ENCODE peak calls at places on chromosomes 6 and 20, in seven cellular contexts. One of them, this sample, is unnamed.
A peak's percentile ranks its signal among the peaks of the same experiment; 100 is the strongest.

GRCh38 chr6:142844065-142844755 is 100.8 kb downstream of the HIVEP2 start:
- DNase-seq in DMS153: no peak
- DNase-seq in Jurkat, Clone E6-1: no peak
- DNase-seq in T follicular helper cell: no peak
- DNase-seq in NB4: no peak
- DNase-seq in stimulated activated CD4-positive, alpha-beta T cell treated with anti-CD3 and anti-CD28 coated beads, TNF-alpha, amount 100 ng/mL, for 1 hour: no peak
- DNase-seq in stimulated activated effector memory CD8-positive, alpha-beta T cell treated with anti-CD3 and anti-CD28 coated beads, Interleukin-12 subunit alpha, Interleukin-12 subunit beta, amount 100 ng/mL, for 72 hours: no peak
- DNase-seq in this sample: no peak

GRCh38 chr20:42082611-42083010 is 464.4 kb upstream of the CHD6 start:
- DNase-seq in DMS153: no peak
- DNase-seq in Jurkat, Clone E6-1: no peak
- DNase-seq in T follicular helper cell: no peak
- DNase-seq in NB4: no peak
- DNase-seq in stimulated activated CD4-positive, alpha-beta T cell treated with anti-CD3 and anti-CD28 coated beads, TNF-alpha, amount 100 ng/mL, for 1 hour: no peak
- DNase-seq in stimulated activated effector memory CD8-positive, alpha-beta T cell treated with anti-CD3 and anti-CD28 coated beads, Interleukin-12 subunit alpha, Interleukin-12 subunit beta, amount 100 ng/mL, for 72 hours: no peak
- DNase-seq in this sample: no peak

GRCh38 chr6:91043751-91044150 is 456.9 kb upstream of the MAP3K7 start:
- DNase-seq in DMS153: no peak
- DNase-seq in Jurkat, Clone E6-1: no peak
- DNase-seq in T follicular helper cell: no peak
- DNase-seq in NB4: no peak
- DNase-seq in stimulated activated CD4-positive, alpha-beta T cell treated with anti-CD3 and anti-CD28 coated beads, TNF-alpha, amount 100 ng/mL, for 1 hour: no peak
- DNase-seq in stimulated activated effector memory CD8-positive, alpha-beta T cell treated with anti-CD3 and anti-CD28 coated beads, Interleukin-12 subunit alpha, Interleukin-12 subunit beta, amount 100 ng/mL, for 72 hours: no peak
- DNase-seq in this sample: no peak

GRCh38 chr6:89749918-89750317 is 69.7 kb downstream of the MDN1 start:
- DNase-seq in DMS153: no peak
- DNase-seq in Jurkat, Clone E6-1: no peak
- DNase-seq in T follicular helper cell: no peak
- DNase-seq in NB4: no peak
- DNase-seq in stimulated activated CD4-positive, alpha-beta T cell treated with anti-CD3 and anti-CD28 coated beads, TNF-alpha, amount 100 ng/mL, for 1 hour: no peak
- DNase-seq in stimulated activated effector memory CD8-positive, alpha-beta T cell treated with anti-CD3 and anti-CD28 coated beads, Interleukin-12 subunit alpha, Interleukin-12 subunit beta, amount 100 ng/mL, for 72 hours: no peak
- DNase-seq in this sample: no peak

GRCh38 chr6:89146748-89147715 is 1.2 kb downstream of the PM20D2 start:
- DNase-seq in DMS153: peak; percentile 20
- DNase-seq in Jurkat, Clone E6-1: peak; percentile 24
- DNase-seq in T follicular helper cell: no peak
- DNase-seq in NB4: peak; percentile 64
- DNase-seq in stimulated activated CD4-positive, alpha-beta T cell treated with anti-CD3 and anti-CD28 coated beads, TNF-alpha, amount 100 ng/mL, for 1 hour: no peak
- DNase-seq in stimulated activated effector memory CD8-positive, alpha-beta T cell treated with anti-CD3 and anti-CD28 coated beads, Interleukin-12 subunit alpha, Interleukin-12 subunit beta, amount 100 ng/mL, for 72 hours: peak; percentile 20
- DNase-seq in this sample: no peak

GRCh38 chr6:108133594-108134179 is 32.1 kb upstream of the NR2E1 start:
- DNase-seq in DMS153: peak; percentile 59
- DNase-seq in Jurkat, Clone E6-1: no peak
- DNase-seq in T follicular helper cell: no peak
- DNase-seq in NB4: peak; percentile 73
- DNase-seq in stimulated activated CD4-positive, alpha-beta T cell treated with anti-CD3 and anti-CD28 coated beads, TNF-alpha, amount 100 ng/mL, for 1 hour: no peak
- DNase-seq in stimulated activated effector memory CD8-positive, alpha-beta T cell treated with anti-CD3 and anti-CD28 coated beads, Interleukin-12 subunit alpha, Interleukin-12 subunit beta, amount 100 ng/mL, for 72 hours: peak; percentile 51
- DNase-seq in this sample: peak; percentile 42

GRCh38 chr6:168107191-168107940 is 28.4 kb upstream of the FRMD1 start:
- DNase-seq in DMS153: no peak
- DNase-seq in Jurkat, Clone E6-1: no peak
- DNase-seq in T follicular helper cell: no peak
- DNase-seq in NB4: no peak
- DNase-seq in stimulated activated CD4-positive, alpha-beta T cell treated with anti-CD3 and anti-CD28 coated beads, TNF-alpha, amount 100 ng/mL, for 1 hour: no peak
- DNase-seq in stimulated activated effector memory CD8-positive, alpha-beta T cell treated with anti-CD3 and anti-CD28 coated beads, Interleukin-12 subunit alpha, Interleukin-12 subunit beta, amount 100 ng/mL, for 72 hours: no peak
- DNase-seq in this sample: no peak

GRCh38 chr20:62177307-62177706 is 5.5 kb upstream of the MTG2 start:
- DNase-seq in DMS153: no peak
- DNase-seq in Jurkat, Clone E6-1: no peak
- DNase-seq in T follicular helper cell: no peak
- DNase-seq in NB4: no peak
- DNase-seq in stimulated activated CD4-positive, alpha-beta T cell treated with anti-CD3 and anti-CD28 coated beads, TNF-alpha, amount 100 ng/mL, for 1 hour: no peak
- DNase-seq in stimulated activated effector memory CD8-positive, alpha-beta T cell treated with anti-CD3 and anti-CD28 coated beads, Interleukin-12 subunit alpha, Interleukin-12 subunit beta, amount 100 ng/mL, for 72 hours: no peak
- DNase-seq in this sample: no peak

GRCh38 chr20:25622049-25622448 is 1.8 kb downstream of the NANP start:
- DNase-seq in DMS153: no peak
- DNase-seq in Jurkat, Clone E6-1: no peak
- DNase-seq in T follicular helper cell: no peak
- DNase-seq in NB4: no peak
- DNase-seq in stimulated activated CD4-positive, alpha-beta T cell treated with anti-CD3 and anti-CD28 coated beads, TNF-alpha, amount 100 ng/mL, for 1 hour: no peak
- DNase-seq in stimulated activated effector memory CD8-positive, alpha-beta T cell treated with anti-CD3 and anti-CD28 coated beads, Interleukin-12 subunit alpha, Interleukin-12 subunit beta, amount 100 ng/mL, for 72 hours: no peak
- DNase-seq in this sample: no peak

GRCh38 chr20:9235518-9235917 is 166.6 kb downstream of the PLCB4 start:
- DNase-seq in DMS153: no peak
- DNase-seq in Jurkat, Clone E6-1: no peak
- DNase-seq in T follicular helper cell: no peak
- DNase-seq in NB4: no peak
- DNase-seq in stimulated activated CD4-positive, alpha-beta T cell treated with anti-CD3 and anti-CD28 coated beads, TNF-alpha, amount 100 ng/mL, for 1 hour: no peak
- DNase-seq in stimulated activated effector memory CD8-positive, alpha-beta T cell treated with anti-CD3 and anti-CD28 coated beads, Interleukin-12 subunit alpha, Interleukin-12 subunit beta, amount 100 ng/mL, for 72 hours: no peak
- DNase-seq in this sample: no peak

GRCh38 chr6:135568366-135568765 is 70.8 kb upstream of the AHI1 start:
- DNase-seq in DMS153: no peak
- DNase-seq in Jurkat, Clone E6-1: peak; percentile 28
- DNase-seq in T follicular helper cell: no peak
- DNase-seq in NB4: no peak
- DNase-seq in stimulated activated CD4-positive, alpha-beta T cell treated with anti-CD3 and anti-CD28 coated beads, TNF-alpha, amount 100 ng/mL, for 1 hour: no peak
- DNase-seq in stimulated activated effector memory CD8-positive, alpha-beta T cell treated with anti-CD3 and anti-CD28 coated beads, Interleukin-12 subunit alpha, Interleukin-12 subunit beta, amount 100 ng/mL, for 72 hours: no peak
- DNase-seq in this sample: no peak

GRCh38 chr20:22554391-22554790 is 30.0 kb downstream of the FOXA2 start:
- DNase-seq in DMS153: no peak
- DNase-seq in Jurkat, Clone E6-1: no peak
- DNase-seq in T follicular helper cell: no peak
- DNase-seq in NB4: no peak
- DNase-seq in stimulated activated CD4-positive, alpha-beta T cell treated with anti-CD3 and anti-CD28 coated beads, TNF-alpha, amount 100 ng/mL, for 1 hour: no peak
- DNase-seq in stimulated activated effector memory CD8-positive, alpha-beta T cell treated with anti-CD3 and anti-CD28 coated beads, Interleukin-12 subunit alpha, Interleukin-12 subunit beta, amount 100 ng/mL, for 72 hours: no peak
- DNase-seq in this sample: no peak

GRCh38 chr6:169789944-169790927 is 38.8 kb downstream of the ERMARD start:
- DNase-seq in DMS153: peak; percentile 68
- DNase-seq in Jurkat, Clone E6-1: no peak
- DNase-seq in T follicular helper cell: peak; percentile 53
- DNase-seq in NB4: peak; percentile 76
- DNase-seq in stimulated activated CD4-positive, alpha-beta T cell treated with anti-CD3 and anti-CD28 coated beads, TNF-alpha, amount 100 ng/mL, for 1 hour: peak; percentile 39
- DNase-seq in stimulated activated effector memory CD8-positive, alpha-beta T cell treated with anti-CD3 and anti-CD28 coated beads, Interleukin-12 subunit alpha, Interleukin-12 subunit beta, amount 100 ng/mL, for 72 hours: peak; percentile 85
- DNase-seq in this sample: peak; percentile 65

GRCh38 chr6:51283723-51284122 is 465.1 kb downstream of the TFAP2B start:
- DNase-seq in DMS153: no peak
- DNase-seq in Jurkat, Clone E6-1: no peak
- DNase-seq in T follicular helper cell: no peak
- DNase-seq in NB4: peak; percentile 4
- DNase-seq in stimulated activated CD4-positive, alpha-beta T cell treated with anti-CD3 and anti-CD28 coated beads, TNF-alpha, amount 100 ng/mL, for 1 hour: no peak
- DNase-seq in stimulated activated effector memory CD8-positive, alpha-beta T cell treated with anti-CD3 and anti-CD28 coated beads, Interleukin-12 subunit alpha, Interleukin-12 subunit beta, amount 100 ng/mL, for 72 hours: no peak
- DNase-seq in this sample: no peak

GRCh38 chr20:25148181-25148981 is 47.1 kb upstream of the ENTPD6 start:
- DNase-seq in DMS153: no peak
- DNase-seq in Jurkat, Clone E6-1: no peak
- DNase-seq in T follicular helper cell: peak; percentile 56
- DNase-seq in NB4: no peak
- DNase-seq in stimulated activated CD4-positive, alpha-beta T cell treated with anti-CD3 and anti-CD28 coated beads, TNF-alpha, amount 100 ng/mL, for 1 hour: peak; percentile 29
- DNase-seq in stimulated activated effector memory CD8-positive, alpha-beta T cell treated with anti-CD3 and anti-CD28 coated beads, Interleukin-12 subunit alpha, Interleukin-12 subunit beta, amount 100 ng/mL, for 72 hours: no peak
- DNase-seq in this sample: peak; percentile 22

GRCh38 chr6:137147195-137147594 is 26.2 kb downstream of the IL22RA2 start:
- DNase-seq in DMS153: no peak
- DNase-seq in Jurkat, Clone E6-1: no peak
- DNase-seq in T follicular helper cell: no peak
- DNase-seq in NB4: no peak
- DNase-seq in stimulated activated CD4-positive, alpha-beta T cell treated with anti-CD3 and anti-CD28 coated beads, TNF-alpha, amount 100 ng/mL, for 1 hour: no peak
- DNase-seq in stimulated activated effector memory CD8-positive, alpha-beta T cell treated with anti-CD3 and anti-CD28 coated beads, Interleukin-12 subunit alpha, Interleukin-12 subunit beta, amount 100 ng/mL, for 72 hours: no peak
- DNase-seq in this sample: no peak

GRCh38 chr6:27297857-27298730 is 14.0 kb downstream of the POM121L2 start:
- DNase-seq in DMS153: no peak
- DNase-seq in Jurkat, Clone E6-1: no peak
- DNase-seq in T follicular helper cell: no peak
- DNase-seq in NB4: peak; percentile 58
- DNase-seq in stimulated activated CD4-positive, alpha-beta T cell treated with anti-CD3 and anti-CD28 coated beads, TNF-alpha, amount 100 ng/mL, for 1 hour: no peak
- DNase-seq in stimulated activated effector memory CD8-positive, alpha-beta T cell treated with anti-CD3 and anti-CD28 coated beads, Interleukin-12 subunit alpha, Interleukin-12 subunit beta, amount 100 ng/mL, for 72 hours: no peak
- DNase-seq in this sample: no peak

GRCh38 chr6:132199343-132199742 is 201.9 kb downstream of the MOXD1 start:
- DNase-seq in DMS153: no peak
- DNase-seq in Jurkat, Clone E6-1: no peak
- DNase-seq in T follicular helper cell: no peak
- DNase-seq in NB4: no peak
- DNase-seq in stimulated activated CD4-positive, alpha-beta T cell treated with anti-CD3 and anti-CD28 coated beads, TNF-alpha, amount 100 ng/mL, for 1 hour: no peak
- DNase-seq in stimulated activated effector memory CD8-positive, alpha-beta T cell treated with anti-CD3 and anti-CD28 coated beads, Interleukin-12 subunit alpha, Interleukin-12 subunit beta, amount 100 ng/mL, for 72 hours: no peak
- DNase-seq in this sample: no peak

GRCh38 chr6:29809249-29809648 is 18.4 kb upstream of the HLA-G start:
- DNase-seq in DMS153: no peak
- DNase-seq in Jurkat, Clone E6-1: no peak
- DNase-seq in T follicular helper cell: no peak
- DNase-seq in NB4: no peak
- DNase-seq in stimulated activated CD4-positive, alpha-beta T cell treated with anti-CD3 and anti-CD28 coated beads, TNF-alpha, amount 100 ng/mL, for 1 hour: no peak
- DNase-seq in stimulated activated effector memory CD8-positive, alpha-beta T cell treated with anti-CD3 and anti-CD28 coated beads, Interleukin-12 subunit alpha, Interleukin-12 subunit beta, amount 100 ng/mL, for 72 hours: peak; percentile 6
- DNase-seq in this sample: no peak

GRCh38 chr20:13286052-13286451 is 65.0 kb downstream of the ISM1 start:
- DNase-seq in DMS153: no peak
- DNase-seq in Jurkat, Clone E6-1: no peak
- DNase-seq in T follicular helper cell: no peak
- DNase-seq in NB4: no peak
- DNase-seq in stimulated activated CD4-positive, alpha-beta T cell treated with anti-CD3 and anti-CD28 coated beads, TNF-alpha, amount 100 ng/mL, for 1 hour: no peak
- DNase-seq in stimulated activated effector memory CD8-positive, alpha-beta T cell treated with anti-CD3 and anti-CD28 coated beads, Interleukin-12 subunit alpha, Interleukin-12 subunit beta, amount 100 ng/mL, for 72 hours: no peak
- DNase-seq in this sample: no peak

GRCh38 chr6:11392778-11393507 is 144.6 kb upstream of the TMEM170B start:
- DNase-seq in DMS153: peak; percentile 39
- DNase-seq in Jurkat, Clone E6-1: no peak
- DNase-seq in T follicular helper cell: no peak
- DNase-seq in NB4: peak; percentile 72
- DNase-seq in stimulated activated CD4-positive, alpha-beta T cell treated with anti-CD3 and anti-CD28 coated beads, TNF-alpha, amount 100 ng/mL, for 1 hour: no peak
- DNase-seq in stimulated activated effector memory CD8-positive, alpha-beta T cell treated with anti-CD3 and anti-CD28 coated beads, Interleukin-12 subunit alpha, Interleukin-12 subunit beta, amount 100 ng/mL, for 72 hours: no peak
- DNase-seq in this sample: no peak

GRCh38 chr6:70108230-70108629 is 194.7 kb downstream of the COL9A1 start:
- DNase-seq in DMS153: peak; percentile 15
- DNase-seq in Jurkat, Clone E6-1: peak; percentile 29
- DNase-seq in T follicular helper cell: no peak
- DNase-seq in NB4: peak; percentile 51
- DNase-seq in stimulated activated CD4-positive, alpha-beta T cell treated with anti-CD3 and anti-CD28 coated beads, TNF-alpha, amount 100 ng/mL, for 1 hour: no peak
- DNase-seq in stimulated activated effector memory CD8-positive, alpha-beta T cell treated with anti-CD3 and anti-CD28 coated beads, Interleukin-12 subunit alpha, Interleukin-12 subunit beta, amount 100 ng/mL, for 72 hours: no peak
- DNase-seq in this sample: no peak

GRCh38 chr6:168299541-168300511 is 19.8 kb downstream of the DACT2 start:
- DNase-seq in DMS153: no peak
- DNase-seq in Jurkat, Clone E6-1: no peak
- DNase-seq in T follicular helper cell: no peak
- DNase-seq in NB4: no peak
- DNase-seq in stimulated activated CD4-positive, alpha-beta T cell treated with anti-CD3 and anti-CD28 coated beads, TNF-alpha, amount 100 ng/mL, for 1 hour: no peak
- DNase-seq in stimulated activated effector memory CD8-positive, alpha-beta T cell treated with anti-CD3 and anti-CD28 coated beads, Interleukin-12 subunit alpha, Interleukin-12 subunit beta, amount 100 ng/mL, for 72 hours: no peak
- DNase-seq in this sample: no peak

GRCh38 chr6:17057322-17057721 is 44.5 kb upstream of the STMND1 start:
- DNase-seq in DMS153: no peak
- DNase-seq in Jurkat, Clone E6-1: no peak
- DNase-seq in T follicular helper cell: no peak
- DNase-seq in NB4: no peak
- DNase-seq in stimulated activated CD4-positive, alpha-beta T cell treated with anti-CD3 and anti-CD28 coated beads, TNF-alpha, amount 100 ng/mL, for 1 hour: no peak
- DNase-seq in stimulated activated effector memory CD8-positive, alpha-beta T cell treated with anti-CD3 and anti-CD28 coated beads, Interleukin-12 subunit alpha, Interleukin-12 subunit beta, amount 100 ng/mL, for 72 hours: no peak
- DNase-seq in this sample: no peak

GRCh38 chr6:28838289-28838633 is 85.5 kb downstream of the TRIM27 start:
- DNase-seq in DMS153: peak; percentile 57
- DNase-seq in Jurkat, Clone E6-1: peak; percentile 79
- DNase-seq in T follicular helper cell: peak; percentile 61
- DNase-seq in NB4: peak; percentile 75
- DNase-seq in stimulated activated CD4-positive, alpha-beta T cell treated with anti-CD3 and anti-CD28 coated beads, TNF-alpha, amount 100 ng/mL, for 1 hour: peak; percentile 55
- DNase-seq in stimulated activated effector memory CD8-positive, alpha-beta T cell treated with anti-CD3 and anti-CD28 coated beads, Interleukin-12 subunit alpha, Interleukin-12 subunit beta, amount 100 ng/mL, for 72 hours: peak; percentile 88
- DNase-seq in this sample: no peak

GRCh38 chr6:148874698-148875293 is 128.0 kb downstream of the UST start:
- DNase-seq in DMS153: peak; percentile 30
- DNase-seq in Jurkat, Clone E6-1: no peak
- DNase-seq in T follicular helper cell: no peak
- DNase-seq in NB4: no peak
- DNase-seq in stimulated activated CD4-positive, alpha-beta T cell treated with anti-CD3 and anti-CD28 coated beads, TNF-alpha, amount 100 ng/mL, for 1 hour: no peak
- DNase-seq in stimulated activated effector memory CD8-positive, alpha-beta T cell treated with anti-CD3 and anti-CD28 coated beads, Interleukin-12 subunit alpha, Interleukin-12 subunit beta, amount 100 ng/mL, for 72 hours: no peak
- DNase-seq in this sample: no peak

GRCh38 chr6:139115980-139116758 is 18.7 kb upstream of the HECA start:
- DNase-seq in DMS153: no peak
- DNase-seq in Jurkat, Clone E6-1: no peak
- DNase-seq in T follicular helper cell: no peak
- DNase-seq in NB4: no peak
- DNase-seq in stimulated activated CD4-positive, alpha-beta T cell treated with anti-CD3 and anti-CD28 coated beads, TNF-alpha, amount 100 ng/mL, for 1 hour: no peak
- DNase-seq in stimulated activated effector memory CD8-positive, alpha-beta T cell treated with anti-CD3 and anti-CD28 coated beads, Interleukin-12 subunit alpha, Interleukin-12 subunit beta, amount 100 ng/mL, for 72 hours: no peak
- DNase-seq in this sample: no peak

GRCh38 chr20:58480455-58481356 is 34.5 kb downstream of the APCDD1L start:
- DNase-seq in DMS153: no peak
- DNase-seq in Jurkat, Clone E6-1: no peak
- DNase-seq in T follicular helper cell: no peak
- DNase-seq in NB4: no peak
- DNase-seq in stimulated activated CD4-positive, alpha-beta T cell treated with anti-CD3 and anti-CD28 coated beads, TNF-alpha, amount 100 ng/mL, for 1 hour: no peak
- DNase-seq in stimulated activated effector memory CD8-positive, alpha-beta T cell treated with anti-CD3 and anti-CD28 coated beads, Interleukin-12 subunit alpha, Interleukin-12 subunit beta, amount 100 ng/mL, for 72 hours: no peak
- DNase-seq in this sample: no peak

GRCh38 chr6:112931835-112932234 is 584.7 kb downstream of the RFPL4B start:
- DNase-seq in DMS153: no peak
- DNase-seq in Jurkat, Clone E6-1: no peak
- DNase-seq in T follicular helper cell: no peak
- DNase-seq in NB4: no peak
- DNase-seq in stimulated activated CD4-positive, alpha-beta T cell treated with anti-CD3 and anti-CD28 coated beads, TNF-alpha, amount 100 ng/mL, for 1 hour: no peak
- DNase-seq in stimulated activated effector memory CD8-positive, alpha-beta T cell treated with anti-CD3 and anti-CD28 coated beads, Interleukin-12 subunit alpha, Interleukin-12 subunit beta, amount 100 ng/mL, for 72 hours: no peak
- DNase-seq in this sample: no peak

GRCh38 chr6:2141644-2142290 is 103.6 kb downstream of the GMDS start:
- DNase-seq in DMS153: no peak
- DNase-seq in Jurkat, Clone E6-1: no peak
- DNase-seq in T follicular helper cell: no peak
- DNase-seq in NB4: no peak
- DNase-seq in stimulated activated CD4-positive, alpha-beta T cell treated with anti-CD3 and anti-CD28 coated beads, TNF-alpha, amount 100 ng/mL, for 1 hour: no peak
- DNase-seq in stimulated activated effector memory CD8-positive, alpha-beta T cell treated with anti-CD3 and anti-CD28 coated beads, Interleukin-12 subunit alpha, Interleukin-12 subunit beta, amount 100 ng/mL, for 72 hours: no peak
- DNase-seq in this sample: no peak

GRCh38 chr6:132648828-132649227 is 10.2 kb downstream of the TAAR1 start:
- DNase-seq in DMS153: no peak
- DNase-seq in Jurkat, Clone E6-1: no peak
- DNase-seq in T follicular helper cell: no peak
- DNase-seq in NB4: no peak
- DNase-seq in stimulated activated CD4-positive, alpha-beta T cell treated with anti-CD3 and anti-CD28 coated beads, TNF-alpha, amount 100 ng/mL, for 1 hour: no peak
- DNase-seq in stimulated activated effector memory CD8-positive, alpha-beta T cell treated with anti-CD3 and anti-CD28 coated beads, Interleukin-12 subunit alpha, Interleukin-12 subunit beta, amount 100 ng/mL, for 72 hours: no peak
- DNase-seq in this sample: no peak

GRCh38 chr6:153170511-153170910 is 39.4 kb upstream of the RGS17 start:
- DNase-seq in DMS153: no peak
- DNase-seq in Jurkat, Clone E6-1: no peak
- DNase-seq in T follicular helper cell: no peak
- DNase-seq in NB4: peak; percentile 18
- DNase-seq in stimulated activated CD4-positive, alpha-beta T cell treated with anti-CD3 and anti-CD28 coated beads, TNF-alpha, amount 100 ng/mL, for 1 hour: no peak
- DNase-seq in stimulated activated effector memory CD8-positive, alpha-beta T cell treated with anti-CD3 and anti-CD28 coated beads, Interleukin-12 subunit alpha, Interleukin-12 subunit beta, amount 100 ng/mL, for 72 hours: no peak
- DNase-seq in this sample: no peak

GRCh38 chr20:47677314-47678129 is 107.8 kb downstream of the SULF2 start:
- DNase-seq in DMS153: no peak
- DNase-seq in Jurkat, Clone E6-1: peak; percentile 78
- DNase-seq in T follicular helper cell: peak; percentile 29
- DNase-seq in NB4: peak; percentile 65
- DNase-seq in stimulated activated CD4-positive, alpha-beta T cell treated with anti-CD3 and anti-CD28 coated beads, TNF-alpha, amount 100 ng/mL, for 1 hour: peak; percentile 13
- DNase-seq in stimulated activated effector memory CD8-positive, alpha-beta T cell treated with anti-CD3 and anti-CD28 coated beads, Interleukin-12 subunit alpha, Interleukin-12 subunit beta, amount 100 ng/mL, for 72 hours: peak; percentile 79
- DNase-seq in this sample: peak; percentile 61

GRCh38 chr6:38846844-38847243 is 131.7 kb downstream of the DNAH8 start:
- DNase-seq in DMS153: no peak
- DNase-seq in Jurkat, Clone E6-1: no peak
- DNase-seq in T follicular helper cell: no peak
- DNase-seq in NB4: no peak
- DNase-seq in stimulated activated CD4-positive, alpha-beta T cell treated with anti-CD3 and anti-CD28 coated beads, TNF-alpha, amount 100 ng/mL, for 1 hour: no peak
- DNase-seq in stimulated activated effector memory CD8-positive, alpha-beta T cell treated with anti-CD3 and anti-CD28 coated beads, Interleukin-12 subunit alpha, Interleukin-12 subunit beta, amount 100 ng/mL, for 72 hours: no peak
- DNase-seq in this sample: no peak

GRCh38 chr6:103122766-103123601 is 1729.5 kb downstream of the GRIK2 start:
- DNase-seq in DMS153: peak; percentile 23
- DNase-seq in Jurkat, Clone E6-1: peak; percentile 39
- DNase-seq in T follicular helper cell: no peak
- DNase-seq in NB4: peak; percentile 71
- DNase-seq in stimulated activated CD4-positive, alpha-beta T cell treated with anti-CD3 and anti-CD28 coated beads, TNF-alpha, amount 100 ng/mL, for 1 hour: no peak
- DNase-seq in stimulated activated effector memory CD8-positive, alpha-beta T cell treated with anti-CD3 and anti-CD28 coated beads, Interleukin-12 subunit alpha, Interleukin-12 subunit beta, amount 100 ng/mL, for 72 hours: no peak
- DNase-seq in this sample: no peak

GRCh38 chr6:38185752-38186151 is 366.2 kb downstream of the ZFAND3 start:
- DNase-seq in DMS153: no peak
- DNase-seq in Jurkat, Clone E6-1: no peak
- DNase-seq in T follicular helper cell: no peak
- DNase-seq in NB4: no peak
- DNase-seq in stimulated activated CD4-positive, alpha-beta T cell treated with anti-CD3 and anti-CD28 coated beads, TNF-alpha, amount 100 ng/mL, for 1 hour: no peak
- DNase-seq in stimulated activated effector memory CD8-positive, alpha-beta T cell treated with anti-CD3 and anti-CD28 coated beads, Interleukin-12 subunit alpha, Interleukin-12 subunit beta, amount 100 ng/mL, for 72 hours: no peak
- DNase-seq in this sample: no peak

GRCh38 chr6:70398783-70399730 is 14.3 kb upstream of the FAM135A start:
- DNase-seq in DMS153: peak; percentile 49
- DNase-seq in Jurkat, Clone E6-1: no peak
- DNase-seq in T follicular helper cell: no peak
- DNase-seq in NB4: no peak
- DNase-seq in stimulated activated CD4-positive, alpha-beta T cell treated with anti-CD3 and anti-CD28 coated beads, TNF-alpha, amount 100 ng/mL, for 1 hour: no peak
- DNase-seq in stimulated activated effector memory CD8-positive, alpha-beta T cell treated with anti-CD3 and anti-CD28 coated beads, Interleukin-12 subunit alpha, Interleukin-12 subunit beta, amount 100 ng/mL, for 72 hours: no peak
- DNase-seq in this sample: no peak

GRCh38 chr20:58470336-58470978 is 44.7 kb downstream of the APCDD1L start:
- DNase-seq in DMS153: no peak
- DNase-seq in Jurkat, Clone E6-1: no peak
- DNase-seq in T follicular helper cell: no peak
- DNase-seq in NB4: no peak
- DNase-seq in stimulated activated CD4-positive, alpha-beta T cell treated with anti-CD3 and anti-CD28 coated beads, TNF-alpha, amount 100 ng/mL, for 1 hour: no peak
- DNase-seq in stimulated activated effector memory CD8-positive, alpha-beta T cell treated with anti-CD3 and anti-CD28 coated beads, Interleukin-12 subunit alpha, Interleukin-12 subunit beta, amount 100 ng/mL, for 72 hours: no peak
- DNase-seq in this sample: no peak